ENCODE peak calls at places on chromosomes 7 and 10, in six cellular contexts. One of them, this sample, is unnamed. For H3K4me1, the result is how much of the 10 kb centered on the place peaks cover.

GRCh38 chr7:138773176-138773575 is 24.6 kb upstream of the TMEM213 start:
- DNase-seq in naive thymus-derived CD4-positive, alpha-beta T cell: no peak
- DNase-seq in fibroblast of lung: no peak
- DNase-seq in uterus: no peak
- DNase-seq in lower lobe of right lung: no peak
- DNase-seq in GM23248: no peak
- DNase-seq in this sample: no peak

GRCh38 chr7:2554654-2555053 is 670 bp downstream of the BRAT1 start:
- DNase-seq in naive thymus-derived CD4-positive, alpha-beta T cell: no peak
- DNase-seq in fibroblast of lung: no peak
- DNase-seq in uterus: no peak
- DNase-seq in lower lobe of right lung: peak
- DNase-seq in GM23248: no peak
- DNase-seq in this sample: no peak

GRCh38 chr7:17878621-17879020 is 61.7 kb downstream of the SNX13 start:
- DNase-seq in naive thymus-derived CD4-positive, alpha-beta T cell: no peak
- DNase-seq in fibroblast of lung: no peak
- DNase-seq in uterus: no peak
- DNase-seq in lower lobe of right lung: no peak
- DNase-seq in GM23248: no peak
- DNase-seq in this sample: no peak

GRCh38 chr7:27921081-27921836 is 181.3 kb downstream of the TAX1BP1 start:
- DNase-seq in naive thymus-derived CD4-positive, alpha-beta T cell: peak
- DNase-seq in fibroblast of lung: peak
- DNase-seq in uterus: no peak
- DNase-seq in lower lobe of right lung: no peak
- DNase-seq in GM23248: peak
- DNase-seq in this sample: peak

GRCh38 chr7:95066736-95067530 is 159.5 kb downstream of the PPP1R9A start:
- DNase-seq in naive thymus-derived CD4-positive, alpha-beta T cell: no peak
- DNase-seq in fibroblast of lung: peak
- DNase-seq in uterus: no peak
- DNase-seq in lower lobe of right lung: no peak
- DNase-seq in GM23248: peak
- DNase-seq in this sample: no peak

GRCh38 chr10:133611079-133611478 is 15.5 kb downstream of the FRG2B start:
- DNase-seq in naive thymus-derived CD4-positive, alpha-beta T cell: no peak
- DNase-seq in fibroblast of lung: no peak
- DNase-seq in uterus: no peak
- DNase-seq in lower lobe of right lung: no peak
- DNase-seq in GM23248: no peak
- DNase-seq in this sample: no peak

GRCh38 chr10:97928897-97929296 is 79.3 kb downstream of the GOLGA7B start:
- DNase-seq in naive thymus-derived CD4-positive, alpha-beta T cell: no peak
- DNase-seq in fibroblast of lung: no peak
- DNase-seq in uterus: no peak
- DNase-seq in lower lobe of right lung: no peak
- DNase-seq in GM23248: no peak
- DNase-seq in this sample: no peak

GRCh38 chr7:92717982-92718716 is 118.2 kb downstream of the CDK6 start:
- DNase-seq in naive thymus-derived CD4-positive, alpha-beta T cell: peak
- DNase-seq in fibroblast of lung: peak
- DNase-seq in uterus: peak
- DNase-seq in lower lobe of right lung: peak
- DNase-seq in GM23248: peak
- DNase-seq in this sample: peak

GRCh38 chr7:54180796-54181195 is 361.4 kb upstream of the VSTM2A start:
- DNase-seq in naive thymus-derived CD4-positive, alpha-beta T cell: no peak
- DNase-seq in fibroblast of lung: no peak
- DNase-seq in uterus: no peak
- DNase-seq in lower lobe of right lung: no peak
- DNase-seq in GM23248: no peak
- DNase-seq in this sample: no peak

GRCh38 chr10:76456190-76456589 is 1024.8 kb downstream of the LRMDA start:
- DNase-seq in naive thymus-derived CD4-positive, alpha-beta T cell: no peak
- DNase-seq in fibroblast of lung: peak
- DNase-seq in uterus: peak
- DNase-seq in lower lobe of right lung: no peak
- DNase-seq in GM23248: peak
- DNase-seq in this sample: no peak

GRCh38 chr10:80473692-80474596 is 19.8 kb downstream of the TSPAN14 start:
- DNase-seq in naive thymus-derived CD4-positive, alpha-beta T cell: no peak
- DNase-seq in fibroblast of lung: peak
- DNase-seq in uterus: no peak
- DNase-seq in lower lobe of right lung: no peak
- DNase-seq in GM23248: no peak
- DNase-seq in this sample: no peak

GRCh38 chr7:12210179-12211053 is 678 bp upstream of the TMEM106B start:
- DNase-seq in naive thymus-derived CD4-positive, alpha-beta T cell: peak
- DNase-seq in fibroblast of lung: peak
- DNase-seq in uterus: no peak
- DNase-seq in lower lobe of right lung: peak
- DNase-seq in GM23248: no peak
- DNase-seq in this sample: peak

GRCh38 chr10:74825371-74826141 is 844 bp upstream of the KAT6B start:
- DNase-seq in naive thymus-derived CD4-positive, alpha-beta T cell: peak
- DNase-seq in fibroblast of lung: no peak
- DNase-seq in uterus: no peak
- DNase-seq in lower lobe of right lung: no peak
- DNase-seq in GM23248: peak
- DNase-seq in this sample: no peak

GRCh38 chr7:6290345-6290744 is 17.9 kb upstream of the CYTH3 start:
- DNase-seq in naive thymus-derived CD4-positive, alpha-beta T cell: no peak
- DNase-seq in fibroblast of lung: no peak
- DNase-seq in uterus: no peak
- DNase-seq in lower lobe of right lung: no peak
- DNase-seq in GM23248: peak
- DNase-seq in this sample: no peak
- H3K4me1 ChIP-seq in naive thymus-derived CD4-positive, alpha-beta T cell: under half
- H3K4me1 ChIP-seq in fibroblast of lung: under half
- H3K4me1 ChIP-seq in uterus: under half
- H3K4me1 ChIP-seq in lower lobe of right lung: under half
- H3K4me1 ChIP-seq in GM23248: under half
- H3K4me1 ChIP-seq in this sample: under half

DNA sequence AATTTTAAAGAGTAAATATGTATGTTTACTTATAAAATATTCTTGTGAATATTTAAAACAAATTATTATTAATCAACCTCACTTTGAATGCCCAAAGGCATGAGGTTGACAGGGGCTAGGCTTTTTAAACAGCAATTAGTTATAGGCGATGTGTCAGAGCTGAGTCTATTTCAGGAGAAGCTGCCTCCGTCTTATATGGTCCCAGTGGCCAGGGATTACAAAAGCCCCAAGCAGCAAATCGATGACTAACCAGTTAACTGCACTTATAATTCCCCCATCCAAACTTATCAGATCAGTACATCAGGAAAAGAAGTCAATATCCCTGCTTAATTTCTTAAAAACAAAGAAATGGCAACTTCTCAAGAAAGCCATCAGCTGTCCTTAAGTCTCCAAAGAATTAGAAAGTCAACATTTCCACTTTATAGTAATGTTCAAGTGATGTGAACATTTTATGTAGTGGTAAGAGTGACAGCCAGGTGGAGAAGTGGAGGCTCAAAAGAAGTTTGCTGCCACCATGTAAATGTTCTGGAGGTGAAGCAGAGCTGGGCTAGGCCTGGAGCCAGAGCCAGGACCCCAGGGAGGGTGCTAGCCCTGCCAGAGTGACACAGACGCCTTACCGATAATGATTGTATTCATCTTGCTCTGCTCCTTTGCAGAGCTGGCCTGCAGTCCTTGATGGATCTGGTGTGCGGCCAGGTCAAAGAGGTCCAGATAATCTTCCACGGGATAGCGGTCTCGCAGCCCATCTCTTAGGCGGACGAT is 51.5 kb downstream of the CHST15 start:
- DNase-seq in naive thymus-derived CD4-positive, alpha-beta T cell: no peak
- DNase-seq in fibroblast of lung: peak
- DNase-seq in uterus: no peak
- DNase-seq in lower lobe of right lung: no peak
- DNase-seq in GM23248: peak
- DNase-seq in this sample: no peak
- H3K4me1 ChIP-seq in naive thymus-derived CD4-positive, alpha-beta T cell: under half
- H3K4me1 ChIP-seq in fibroblast of lung: under half
- H3K4me1 ChIP-seq in uterus: under half
- H3K4me1 ChIP-seq in lower lobe of right lung: under half
- H3K4me1 ChIP-seq in GM23248: under half
- H3K4me1 ChIP-seq in this sample: under half

DNA sequence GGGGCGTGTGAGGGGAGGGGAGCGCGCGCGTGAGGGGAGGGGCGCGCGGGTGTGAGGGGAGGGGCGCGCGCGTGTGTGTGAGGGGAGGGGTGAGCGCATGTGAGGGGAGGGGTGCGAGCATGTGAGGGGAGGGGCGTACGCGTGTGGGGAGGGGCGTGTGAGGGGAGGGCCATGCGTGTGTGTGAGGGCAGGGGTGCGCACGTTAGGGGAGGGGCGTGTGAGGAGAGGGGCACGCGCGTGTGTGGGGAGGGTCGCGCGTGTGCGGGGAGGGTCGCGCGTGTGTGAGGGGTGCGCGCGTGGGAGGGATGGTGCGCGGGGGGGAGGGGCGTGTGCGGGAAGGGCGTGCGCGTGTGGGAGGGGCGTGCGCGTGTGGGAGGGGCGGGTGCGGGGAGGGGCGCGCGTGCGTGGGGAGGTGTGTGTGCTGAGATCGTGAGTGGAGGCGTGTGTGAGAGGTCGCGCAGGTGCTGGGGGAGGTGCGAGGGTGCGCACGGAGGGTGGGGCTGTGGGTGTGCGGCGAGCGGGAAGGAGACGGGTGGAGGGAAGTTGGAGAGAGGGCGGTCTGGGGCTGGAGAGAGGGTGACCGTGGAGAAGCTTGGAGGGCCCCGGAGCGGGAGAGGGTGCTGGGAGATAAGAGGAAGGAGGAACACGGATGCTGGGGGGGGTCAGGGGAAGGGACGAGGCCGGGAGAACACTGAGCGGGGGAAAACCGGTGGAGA is 19.7 kb downstream of the MXI1 start:
- DNase-seq in naive thymus-derived CD4-positive, alpha-beta T cell: peak
- DNase-seq in fibroblast of lung: peak
- DNase-seq in uterus: peak
- DNase-seq in lower lobe of right lung: peak
- DNase-seq in GM23248: peak
- DNase-seq in this sample: peak
- H3K4me1 ChIP-seq in naive thymus-derived CD4-positive, alpha-beta T cell: under half
- H3K4me1 ChIP-seq in fibroblast of lung: under half
- H3K4me1 ChIP-seq in uterus: under half
- H3K4me1 ChIP-seq in lower lobe of right lung: under half
- H3K4me1 ChIP-seq in GM23248: under half
- H3K4me1 ChIP-seq in this sample: under half

DNA sequence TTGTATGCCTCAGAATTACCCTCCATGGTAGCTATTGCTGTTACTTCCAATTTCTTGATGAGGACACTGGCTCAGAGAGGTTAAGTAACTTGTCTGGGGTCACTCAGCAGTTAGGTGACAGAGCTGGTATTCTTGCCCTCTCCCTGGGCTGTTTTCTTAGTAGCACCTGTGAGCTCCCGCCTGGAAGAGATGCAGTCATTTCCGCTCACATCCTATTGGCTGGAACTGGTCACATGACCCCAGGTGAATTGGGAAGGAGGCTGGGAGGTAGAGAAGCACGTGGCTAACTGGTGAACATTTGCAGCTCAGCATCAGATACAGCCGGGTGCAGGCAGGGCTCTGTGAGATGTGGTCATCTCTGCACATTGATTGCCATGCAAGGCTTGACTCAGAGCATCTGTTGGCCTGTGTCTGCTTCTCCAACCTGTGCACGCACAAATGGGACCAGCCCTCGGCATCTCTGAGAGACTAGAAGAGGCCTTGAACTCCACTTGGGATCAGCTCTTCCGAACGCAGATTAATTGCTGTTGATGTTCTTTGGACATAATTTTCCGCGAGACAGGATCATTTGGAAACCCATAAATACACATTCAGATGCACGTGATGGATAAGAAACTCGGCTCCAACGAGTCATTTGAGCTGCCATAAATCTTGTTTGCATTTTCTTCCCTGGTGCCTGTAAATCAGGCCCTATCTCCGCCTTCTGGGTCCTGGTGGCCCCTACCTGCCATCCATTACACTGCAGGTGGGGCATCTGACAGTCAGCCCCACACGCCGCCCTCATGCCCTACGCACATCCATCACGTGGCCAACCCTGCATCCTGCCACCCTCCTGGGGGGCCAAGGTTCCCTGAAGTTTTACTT is 42.8 kb downstream of the MYL10 start:
- DNase-seq in naive thymus-derived CD4-positive, alpha-beta T cell: no peak
- DNase-seq in fibroblast of lung: no peak
- DNase-seq in uterus: no peak
- DNase-seq in lower lobe of right lung: no peak
- DNase-seq in GM23248: no peak
- DNase-seq in this sample: no peak
- H3K4me1 ChIP-seq in naive thymus-derived CD4-positive, alpha-beta T cell: under half
- H3K4me1 ChIP-seq in fibroblast of lung: under half
- H3K4me1 ChIP-seq in uterus: under half
- H3K4me1 ChIP-seq in lower lobe of right lung: under half
- H3K4me1 ChIP-seq in GM23248: under half
- H3K4me1 ChIP-seq in this sample: under half

DNA sequence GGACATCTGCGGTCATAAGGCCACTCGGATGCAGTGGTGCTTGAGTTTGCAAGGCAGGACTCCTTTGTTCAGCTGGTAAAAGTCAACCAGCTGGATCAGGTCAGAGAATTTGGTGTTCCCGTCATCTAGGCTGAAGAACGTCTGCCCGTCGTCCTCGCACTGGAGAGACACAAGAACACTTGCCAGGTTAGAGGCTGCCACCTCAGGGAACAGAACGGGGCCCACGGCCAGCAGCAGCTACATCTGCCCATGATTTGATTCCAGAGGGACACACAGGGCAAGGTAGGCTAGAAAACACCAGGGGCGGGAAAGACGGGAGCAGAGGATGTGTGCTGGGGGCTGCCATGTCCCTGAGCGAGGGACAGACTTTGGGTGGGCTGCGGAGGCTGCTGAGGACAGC is 27.7 kb upstream of the DDC start:
- DNase-seq in naive thymus-derived CD4-positive, alpha-beta T cell: no peak
- DNase-seq in fibroblast of lung: no peak
- DNase-seq in uterus: no peak
- DNase-seq in lower lobe of right lung: no peak
- DNase-seq in GM23248: no peak
- DNase-seq in this sample: no peak
- H3K4me1 ChIP-seq in naive thymus-derived CD4-positive, alpha-beta T cell: under half
- H3K4me1 ChIP-seq in fibroblast of lung: under half
- H3K4me1 ChIP-seq in uterus: under half
- H3K4me1 ChIP-seq in lower lobe of right lung: under half
- H3K4me1 ChIP-seq in GM23248: under half
- H3K4me1 ChIP-seq in this sample: under half

GRCh38 chr7:15086882-15087281 is 184.3 kb upstream of the DGKB start:
- DNase-seq in naive thymus-derived CD4-positive, alpha-beta T cell: no peak
- DNase-seq in fibroblast of lung: no peak
- DNase-seq in uterus: no peak
- DNase-seq in lower lobe of right lung: no peak
- DNase-seq in GM23248: peak
- DNase-seq in this sample: no peak
- H3K4me1 ChIP-seq in naive thymus-derived CD4-positive, alpha-beta T cell: under half
- H3K4me1 ChIP-seq in fibroblast of lung: under half
- H3K4me1 ChIP-seq in uterus: under half
- H3K4me1 ChIP-seq in lower lobe of right lung: under half
- H3K4me1 ChIP-seq in GM23248: under half
- H3K4me1 ChIP-seq in this sample: under half